ENCODE peak calls at places on chromosomes 16 and 17, in nine cellular contexts. B, E, O, H, I, D, X, P and J are unnamed samples.

GRCh38 chr17:40312893-40313659 is 4.1 kb downstream of the RARA start:
- DNase-seq in D (no peak), X (no peak), O (no peak), I (peak; percentile 28), B (no peak), E (no peak), P (no peak), H (no peak), J (no peak)

GRCh38 chr16:13898233-13898632 is 21.7 kb upstream of the ERCC4 start:
- DNase-seq in I (no peak), D (no peak), H (no peak), E (no peak), O (no peak), X (no peak), P (no peak), B (no peak), J (no peak)

GRCh38 chr16:89710709-89711564 is 9.4 kb upstream of the SPATA2L start:
- DNase-seq in P (no peak), X (no peak), H (no peak), I (no peak), B (no peak), D (no peak), E (no peak), O (no peak), J (no peak)

GRCh38 chr17:4708436-4708835 is 2.0 kb upstream of the ARRB2 start:
- DNase-seq in H (no peak), E (no peak), P (peak; percentile 63), O (no peak), I (peak; percentile 31), B (peak; percentile 70), X (no peak), D (peak; percentile 60), J (no peak)

GRCh38 chr16:354286-354881 is 1.9 kb upstream of the AXIN1 start:
- DNase-seq in I (no peak), B (no peak), O (no peak), H (no peak), X (no peak), E (no peak), D (no peak), P (no peak), J (no peak)

GRCh38 chr16:25271421-25271820 is 13.8 kb upstream of the ZKSCAN2 start:
- DNase-seq in I (no peak), E (no peak), P (no peak), X (no peak), D (no peak), O (no peak), B (no peak), H (no peak), J (no peak)

GRCh38 chr17:48513097-48513496 is 17.7 kb downstream of the HOXB1 start:
- DNase-seq in E (no peak), D (no peak), P (peak; percentile 21), X (no peak), I (no peak), B (peak; percentile 10), O (no peak), H (no peak), J (no peak)

GRCh38 chr17:78253946-78254672 is 22.7 kb downstream of the TMEM235 start:
- DNase-seq in I (peak; percentile 99), P (peak; percentile 69), E (peak; percentile 62), H (peak; percentile 93), D (peak; percentile 88), B (peak; percentile 75), O (peak; percentile 89), X (peak; percentile 84), J (peak; percentile 20)

GRCh38 chr17:15475620-15476354 is 8.4 kb upstream of the CDRT4 start:
- DNase-seq in E (no peak), X (no peak), P (no peak), D (no peak), H (no peak), O (no peak), I (no peak), B (no peak), J (no peak)

GRCh38 chr16:2753523-2754020 is 1.1 kb downstream of the SRRM2 start:
- DNase-seq in I (no peak), D (no peak), P (no peak), O (no peak), E (no peak), H (no peak), X (no peak), B (no peak), J (no peak)

GRCh38 chr16:17275076-17275732 is 195.6 kb downstream of the XYLT1 start:
- DNase-seq in P (no peak), X (no peak), I (no peak), H (no peak), B (no peak), D (peak; percentile 51), O (no peak), E (no peak), J (no peak)

GRCh38 chr16:75486014-75486404 is 9.2 kb downstream of the CHST6 start:
- DNase-seq in O (no peak), P (no peak), I (no peak), X (no peak), H (peak; percentile 24), E (no peak), B (no peak), D (no peak), J (no peak)